ENCODE peak calls at places on chromosome 5, in ten cellular contexts. I is psoas muscle; B is heart left ventricle; J is A549; X is choroid plexus epithelial cell; G is IMR-90; H is CD8-positive, alpha-beta T cell; Q is lower lobe of right lung; U is pancreas; F is fibroblast of villous mesenchyme. T is an unnamed sample.

GRCh38 chr5:22480305-22480704 is 372.8 kb downstream of the CDH12 start:
- DNase-seq in I (no peak), B (no peak), J (no peak), X (no peak), G (no peak), H (no peak), Q (no peak), U (no peak), F (no peak), T (no peak)

GRCh38 chr5:89452081-89452480 is 569.1 kb upstream of the MEF2C start:
- DNase-seq in I (no peak), B (no peak), J (no peak), X (no peak), G (no peak), H (no peak), Q (no peak), U (no peak), F (no peak), T (no peak)

GRCh38 chr5:159878988-159879471 is 37.3 kb upstream of the ADRA1B start:
- DNase-seq in I (peak; percentile 77), B (peak; percentile 71), J (peak; percentile 87), X (peak; percentile 76), G (peak; percentile 85), H (no peak), Q (peak; percentile 58), U (no peak), F (peak; percentile 80), T (peak; percentile 75)

GRCh38 chr5:154092356-154092755 is 53.6 kb downstream of the MFAP3 start:
- DNase-seq in I (no peak), B (no peak), J (peak; percentile 30), X (peak; percentile 84), G (peak; percentile 10), H (no peak), Q (no peak), U (no peak), F (peak; percentile 48), T (no peak)

GRCh38 chr5:55102345-55102744 is at the start of gene GZMA:
- DNase-seq in I (no peak), B (no peak), J (no peak), X (no peak), G (no peak), H (no peak), Q (no peak), U (no peak), F (no peak), T (no peak)

GRCh38 chr5:9572246-9572645 is 26.4 kb upstream of the SEMA5A start:
- DNase-seq in I (no peak), B (no peak), J (no peak), X (no peak), G (no peak), H (no peak), Q (no peak), U (no peak), F (no peak), T (no peak)

GRCh38 chr5:68433921-68434879 is 218.6 kb downstream of the PIK3R1 start:
- DNase-seq in I (peak; percentile 84), B (peak; percentile 84), J (peak; percentile 88), X (peak; percentile 96), G (peak; percentile 96), H (peak; percentile 54), Q (peak; percentile 86), U (peak; percentile 65), F (peak; percentile 97), T (peak; percentile 99)

GRCh38 chr5:151319334-151319733 is 15.8 kb upstream of the SLC36A3 start:
- DNase-seq in I (no peak), B (peak; percentile 31), J (peak; percentile 31), X (peak; percentile 60), G (peak; percentile 2), H (no peak), Q (no peak), U (no peak), F (peak; percentile 14), T (peak; percentile 18)

GRCh38 chr5:36666986-36667385 is 60.6 kb downstream of the SLC1A3 start:
- DNase-seq in I (no peak), B (no peak), J (no peak), X (no peak), G (no peak), H (no peak), Q (no peak), U (no peak), F (no peak), T (no peak)

GRCh38 chr5:68379275-68380026 is 163.9 kb downstream of the PIK3R1 start:
- DNase-seq in I (no peak), B (no peak), J (no peak), X (no peak), G (no peak), H (no peak), Q (no peak), U (no peak), F (peak; percentile 33), T (no peak)

GRCh38 chr5:18882162-18882561 is 1105.8 kb downstream of the CDH18 start:
- DNase-seq in I (no peak), B (no peak), J (no peak), X (no peak), G (no peak), H (no peak), Q (no peak), U (no peak), F (no peak), T (no peak)

GRCh38 chr5:127092690-127093089 is 19.4 kb upstream of the C5orf63 start:
- DNase-seq in I (no peak), B (no peak), J (no peak), X (peak; percentile 66), G (peak; percentile 82), H (no peak), Q (no peak), U (no peak), F (peak; percentile 74), T (peak; percentile 77)

GRCh38 chr5:139384591-139385051 is 1.5 kb upstream of the SLC23A1 start:
- DNase-seq in I (no peak), B (no peak), J (no peak), X (no peak), G (no peak), H (no peak), Q (no peak), U (no peak), F (no peak), T (no peak)

GRCh38 chr5:139383275-139383992 is at the start of gene SLC23A1:
- DNase-seq in I (no peak), B (no peak), J (peak; percentile 69), X (no peak), G (peak; percentile 32), H (no peak), Q (no peak), U (no peak), F (peak; percentile 53), T (no peak)

GRCh38 chr5:139383993-139384590 is 995 bp upstream of the SLC23A1 start:
- DNase-seq in I (no peak), B (no peak), J (no peak), X (no peak), G (no peak), H (no peak), Q (no peak), U (no peak), F (no peak), T (no peak)

GRCh38 chr5:139386039-139386438 is 2.9 kb upstream of the SLC23A1 start:
- DNase-seq in I (no peak), B (no peak), J (no peak), X (no peak), G (no peak), H (no peak), Q (no peak), U (no peak), F (no peak), T (no peak)

DNA sequence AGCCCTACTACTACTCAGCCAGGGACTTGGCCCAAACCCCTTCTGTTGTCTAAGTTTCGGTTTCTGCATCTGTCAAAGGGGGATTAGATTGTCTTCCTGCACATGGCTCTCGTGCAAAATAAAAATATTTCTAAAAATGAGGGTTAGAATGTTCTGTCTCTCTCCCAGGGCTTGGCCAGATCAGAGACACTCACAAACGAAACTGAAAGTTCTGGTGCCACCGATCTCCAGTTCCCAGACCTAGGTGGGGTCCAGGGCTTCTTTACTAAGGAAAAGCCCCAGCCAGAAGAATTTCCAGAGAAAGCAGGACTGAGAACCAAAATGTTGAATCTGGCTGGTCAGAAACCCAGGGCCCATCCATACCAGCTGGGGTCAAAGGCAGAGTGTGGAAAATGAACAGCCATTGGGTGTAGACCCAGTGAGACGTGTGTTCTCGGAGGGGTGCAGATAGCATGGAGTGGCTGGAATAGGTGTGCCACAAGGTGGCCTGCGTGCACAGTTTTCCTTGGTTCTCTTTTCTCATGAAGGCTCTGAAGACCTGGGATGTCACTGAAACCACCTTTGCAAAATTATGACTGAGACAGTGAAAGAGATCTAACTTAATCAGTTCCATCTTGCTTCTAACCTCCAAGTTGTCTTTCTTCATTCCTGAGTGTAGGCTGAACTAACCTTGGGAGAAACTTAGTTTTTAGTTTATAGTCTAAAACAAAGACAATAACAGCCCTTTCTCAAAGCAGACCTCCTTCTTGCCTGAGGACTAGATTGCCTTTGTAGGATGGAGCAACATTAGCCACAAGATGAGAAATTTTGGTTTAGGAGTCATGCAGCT is 2.2 kb upstream of the SLC23A1 start:
- DNase-seq in I (no peak), B (no peak), J (no peak), X (no peak), G (no peak), H (no peak), Q (no peak), U (no peak), F (peak; percentile 60), T (peak; percentile 34)
- TF ChIP-seq CTCF in I (peak; percentile 41), B (peak; percentile 52), J (no peak), X (no peak), G (no peak), H (no peak), Q (peak; percentile 15), U (no peak), F (peak; percentile 24), T (no peak)

GRCh38 chr5:131854134-131854533 is 57.3 kb upstream of the FNIP1 start:
- DNase-seq in I (no peak), B (no peak), J (no peak), X (peak; percentile 34), G (peak; percentile 10), H (no peak), Q (no peak), U (no peak), F (peak; percentile 23), T (no peak)
- H3K4me3 ChIP-seq in I (no peak overlapping the region), B (no peak overlapping the region), J (no peak overlapping the region), X (no peak overlapping the region), G (no peak overlapping the region), H (no peak overlapping the region), Q (no peak overlapping the region), U (no peak overlapping the region), F (no peak overlapping the region), T (no peak overlapping the region)

GRCh38 chr5:176812269-176813259 is 2.2 kb downstream of the UNC5A start:
- DNase-seq in I (no peak), B (no peak), J (peak; percentile 49), X (peak; percentile 42), G (no peak), H (no peak), Q (no peak), U (no peak), F (peak; percentile 25), T (no peak)
- TF ChIP-seq CTCF in I (peak; percentile 13), B (peak; percentile 26), J (peak; percentile 63), X (peak; percentile 71), G (peak; percentile 48), H (no peak), Q (peak; percentile 34), U (no peak), F (peak; percentile 69), T (peak; percentile 49)

DNA sequence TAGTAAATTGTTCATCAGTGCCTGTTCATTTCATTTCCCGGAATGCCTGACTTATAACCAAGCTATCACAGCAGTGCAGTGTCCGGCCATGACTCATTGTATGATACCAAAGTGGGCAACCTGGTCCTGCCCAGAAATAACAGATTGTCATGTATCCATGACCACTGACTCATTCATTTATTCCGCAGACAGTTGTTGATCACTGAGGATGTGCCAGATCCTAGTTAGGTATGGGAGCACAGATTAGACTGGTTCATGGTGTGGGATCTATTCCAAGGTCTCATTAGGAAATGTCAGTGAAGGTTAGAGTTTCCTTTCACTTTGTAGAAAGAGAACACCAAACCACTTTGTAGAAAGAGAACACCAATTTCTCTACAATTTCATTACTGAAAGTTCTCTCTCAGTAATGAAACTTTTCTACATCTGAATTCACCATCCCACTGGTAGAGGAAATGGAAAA is 8.7 kb downstream of the NREP start:
- DNase-seq in I (no peak), B (no peak), J (no peak), X (peak; percentile 81), G (peak; percentile 91), H (no peak), Q (no peak), U (no peak), F (peak; percentile 57), T (peak; percentile 96)
- H3K4me3 ChIP-seq in I (peak overlapping the region; percentile 12), B (no peak overlapping the region), J (no peak overlapping the region), X (no peak overlapping the region), G (peak overlapping the region; percentile 16), H (no peak overlapping the region), Q (no peak overlapping the region), U (no peak overlapping the region), F (no peak overlapping the region), T (no peak overlapping the region)